ENCODE peak calls at places on chromosomes 13 and 19, in four cellular contexts. One of them, this sample, is unnamed.

GRCh38 chr19:58509731-58510083 is 2.1 kb downstream of the SLC27A5 start:
- DNase-seq in activated CD8-positive, alpha-beta memory T cell treated with anti-CD3 and anti-CD28 coated beads for 1 hour: no peak
- DNase-seq in lung: no peak
- DNase-seq in OCI-LY7: no peak
- DNase-seq in this sample: no peak

GRCh38 chr13:51425410-51426042 is 27.3 kb downstream of the INTS6 start:
- DNase-seq in activated CD8-positive, alpha-beta memory T cell treated with anti-CD3 and anti-CD28 coated beads for 1 hour: no peak
- DNase-seq in OCI-LY7: no peak
- DNase-seq in lung: no peak
- DNase-seq in this sample: no peak

GRCh38 chr19:5775668-5776309 is 8.8 kb downstream of the PRR22 start:
- DNase-seq in OCI-LY7: no peak
- DNase-seq in lung: no peak
- DNase-seq in activated CD8-positive, alpha-beta memory T cell treated with anti-CD3 and anti-CD28 coated beads for 1 hour: no peak
- DNase-seq in this sample: no peak

GRCh38 chr13:27124571-27124970 is 47.0 kb downstream of the USP12 start:
- DNase-seq in OCI-LY7: no peak
- DNase-seq in activated CD8-positive, alpha-beta memory T cell treated with anti-CD3 and anti-CD28 coated beads for 1 hour: no peak
- DNase-seq in lung: no peak
- DNase-seq in this sample: no peak

GRCh38 chr19:375395-376110 is 31.0 kb upstream of the MIER2 start:
- DNase-seq in OCI-LY7: no peak
- DNase-seq in activated CD8-positive, alpha-beta memory T cell treated with anti-CD3 and anti-CD28 coated beads for 1 hour: no peak
- DNase-seq in lung: no peak
- DNase-seq in this sample: no peak

GRCh38 chr19:38676023-38676877 is 28.8 kb downstream of the ACTN4 start:
- DNase-seq in activated CD8-positive, alpha-beta memory T cell treated with anti-CD3 and anti-CD28 coated beads for 1 hour: no peak
- DNase-seq in lung: no peak
- DNase-seq in OCI-LY7: peak
- DNase-seq in this sample: peak

GRCh38 chr13:67230774-67231480 is 791 bp upstream of the PCDH9 start:
- DNase-seq in OCI-LY7: peak
- DNase-seq in activated CD8-positive, alpha-beta memory T cell treated with anti-CD3 and anti-CD28 coated beads for 1 hour: peak
- DNase-seq in lung: peak
- DNase-seq in this sample: peak

GRCh38 chr19:35213678-35214632 is 14.6 kb downstream of the FAM187B start:
- DNase-seq in lung: peak
- DNase-seq in activated CD8-positive, alpha-beta memory T cell treated with anti-CD3 and anti-CD28 coated beads for 1 hour: peak
- DNase-seq in OCI-LY7: peak
- DNase-seq in this sample: peak

GRCh38 chr19:45079063-45079910 is at the start of gene GEMIN7:
- DNase-seq in lung: peak
- DNase-seq in activated CD8-positive, alpha-beta memory T cell treated with anti-CD3 and anti-CD28 coated beads for 1 hour: peak
- DNase-seq in OCI-LY7: peak
- DNase-seq in this sample: peak

GRCh38 chr13:31242342-31242741 is 42.6 kb downstream of the B3GLCT start:
- DNase-seq in activated CD8-positive, alpha-beta memory T cell treated with anti-CD3 and anti-CD28 coated beads for 1 hour: no peak
- DNase-seq in OCI-LY7: no peak
- DNase-seq in lung: no peak
- DNase-seq in this sample: no peak

GRCh38 chr13:40485611-40486517 is 180.6 kb downstream of the FOXO1 start:
- DNase-seq in lung: no peak
- DNase-seq in activated CD8-positive, alpha-beta memory T cell treated with anti-CD3 and anti-CD28 coated beads for 1 hour: peak
- DNase-seq in OCI-LY7: peak
- DNase-seq in this sample: no peak

GRCh38 chr19:8601796-8602195 is 8.7 kb downstream of the ADAMTS10 start:
- DNase-seq in activated CD8-positive, alpha-beta memory T cell treated with anti-CD3 and anti-CD28 coated beads for 1 hour: no peak
- DNase-seq in lung: no peak
- DNase-seq in OCI-LY7: no peak
- DNase-seq in this sample: no peak

GRCh38 chr19:30719189-30719990 is 347.2 kb downstream of the ZNF536 start:
- DNase-seq in OCI-LY7: no peak
- DNase-seq in lung: no peak
- DNase-seq in activated CD8-positive, alpha-beta memory T cell treated with anti-CD3 and anti-CD28 coated beads for 1 hour: no peak
- DNase-seq in this sample: no peak

GRCh38 chr13:83691966-83692365 is 190.3 kb downstream of the SLITRK1 start:
- DNase-seq in activated CD8-positive, alpha-beta memory T cell treated with anti-CD3 and anti-CD28 coated beads for 1 hour: no peak
- DNase-seq in OCI-LY7: no peak
- DNase-seq in lung: no peak
- DNase-seq in this sample: no peak

GRCh38 chr13:45615501-45616101 is at the start of gene ERICH6B:
- DNase-seq in lung: no peak
- DNase-seq in activated CD8-positive, alpha-beta memory T cell treated with anti-CD3 and anti-CD28 coated beads for 1 hour: no peak
- DNase-seq in OCI-LY7: no peak
- DNase-seq in this sample: peak

GRCh38 chr19:49333426-49334288 is 1.5 kb upstream of the CD37 start:
- DNase-seq in OCI-LY7: peak
- DNase-seq in activated CD8-positive, alpha-beta memory T cell treated with anti-CD3 and anti-CD28 coated beads for 1 hour: peak
- DNase-seq in lung: no peak
- DNase-seq in this sample: no peak

GRCh38 chr19:30667227-30667626 is 295.0 kb downstream of the ZNF536 start:
- DNase-seq in OCI-LY7: no peak
- DNase-seq in lung: no peak
- DNase-seq in activated CD8-positive, alpha-beta memory T cell treated with anti-CD3 and anti-CD28 coated beads for 1 hour: no peak
- DNase-seq in this sample: no peak